ENCODE peak calls at places on chromosomes 13 and 19, in five cellular contexts. One of them, this sample, is unnamed.

GRCh38 chr13:42569576-42570344 is 4.2 kb upstream of the TNFSF11 start:
- DNase-seq in activated CD4-positive, alpha-beta T cell treated with anti-CD3 and anti-CD28 coated beads, Interleukin-2, amount 10 ng/mL, durations not matched to agents 7 days and 5 days: no peak
- DNase-seq in cardiac muscle cell: no peak
- DNase-seq in choroid plexus epithelial cell: no peak
- DNase-seq in stimulated activated CD8-positive, alpha-beta memory T cell treated with anti-CD3 and anti-CD28 coated beads, Interleukin-2, amount 100 ng/mL, for 1 hour: no peak
- DNase-seq in this sample: peak

GRCh38 chr13:51590966-51591627 is 6.8 kb downstream of the WDFY2 start:
- DNase-seq in activated CD4-positive, alpha-beta T cell treated with anti-CD3 and anti-CD28 coated beads, Interleukin-2, amount 10 ng/mL, durations not matched to agents 7 days and 5 days: no peak
- DNase-seq in cardiac muscle cell: peak
- DNase-seq in stimulated activated CD8-positive, alpha-beta memory T cell treated with anti-CD3 and anti-CD28 coated beads, Interleukin-2, amount 100 ng/mL, for 1 hour: no peak
- DNase-seq in choroid plexus epithelial cell: peak
- DNase-seq in this sample: no peak

GRCh38 chr19:54245936-54246335 is 3.3 kb upstream of the LILRA6 start:
- DNase-seq in choroid plexus epithelial cell: no peak
- DNase-seq in cardiac muscle cell: no peak
- DNase-seq in stimulated activated CD8-positive, alpha-beta memory T cell treated with anti-CD3 and anti-CD28 coated beads, Interleukin-2, amount 100 ng/mL, for 1 hour: no peak
- DNase-seq in activated CD4-positive, alpha-beta T cell treated with anti-CD3 and anti-CD28 coated beads, Interleukin-2, amount 10 ng/mL, durations not matched to agents 7 days and 5 days: no peak
- DNase-seq in this sample: no peak

GRCh38 chr13:113141591-113141950 is 16.9 kb upstream of the PROZ start:
- DNase-seq in choroid plexus epithelial cell: no peak
- DNase-seq in cardiac muscle cell: no peak
- DNase-seq in activated CD4-positive, alpha-beta T cell treated with anti-CD3 and anti-CD28 coated beads, Interleukin-2, amount 10 ng/mL, durations not matched to agents 7 days and 5 days: no peak
- DNase-seq in stimulated activated CD8-positive, alpha-beta memory T cell treated with anti-CD3 and anti-CD28 coated beads, Interleukin-2, amount 100 ng/mL, for 1 hour: no peak
- DNase-seq in this sample: no peak

GRCh38 chr19:2561895-2562294 is 86.0 kb downstream of the GADD45B start:
- DNase-seq in activated CD4-positive, alpha-beta T cell treated with anti-CD3 and anti-CD28 coated beads, Interleukin-2, amount 10 ng/mL, durations not matched to agents 7 days and 5 days: peak
- DNase-seq in choroid plexus epithelial cell: no peak
- DNase-seq in cardiac muscle cell: no peak
- DNase-seq in stimulated activated CD8-positive, alpha-beta memory T cell treated with anti-CD3 and anti-CD28 coated beads, Interleukin-2, amount 100 ng/mL, for 1 hour: peak
- DNase-seq in this sample: peak

GRCh38 chr13:110486061-110486780 is 75.3 kb downstream of the RAB20 start:
- DNase-seq in activated CD4-positive, alpha-beta T cell treated with anti-CD3 and anti-CD28 coated beads, Interleukin-2, amount 10 ng/mL, durations not matched to agents 7 days and 5 days: no peak
- DNase-seq in cardiac muscle cell: peak
- DNase-seq in stimulated activated CD8-positive, alpha-beta memory T cell treated with anti-CD3 and anti-CD28 coated beads, Interleukin-2, amount 100 ng/mL, for 1 hour: no peak
- DNase-seq in choroid plexus epithelial cell: no peak
- DNase-seq in this sample: no peak

GRCh38 chr19:3157096-3157845 is 21.3 kb upstream of the S1PR4 start:
- DNase-seq in cardiac muscle cell: no peak
- DNase-seq in choroid plexus epithelial cell: no peak
- DNase-seq in activated CD4-positive, alpha-beta T cell treated with anti-CD3 and anti-CD28 coated beads, Interleukin-2, amount 10 ng/mL, durations not matched to agents 7 days and 5 days: no peak
- DNase-seq in stimulated activated CD8-positive, alpha-beta memory T cell treated with anti-CD3 and anti-CD28 coated beads, Interleukin-2, amount 100 ng/mL, for 1 hour: no peak
- DNase-seq in this sample: no peak

GRCh38 chr19:8209111-8209964 is at the start of gene CERS4:
- DNase-seq in activated CD4-positive, alpha-beta T cell treated with anti-CD3 and anti-CD28 coated beads, Interleukin-2, amount 10 ng/mL, durations not matched to agents 7 days and 5 days: peak
- DNase-seq in cardiac muscle cell: peak
- DNase-seq in choroid plexus epithelial cell: peak
- DNase-seq in stimulated activated CD8-positive, alpha-beta memory T cell treated with anti-CD3 and anti-CD28 coated beads, Interleukin-2, amount 100 ng/mL, for 1 hour: peak
- DNase-seq in this sample: peak

GRCh38 chr19:18507021-18507726 is 14.7 kb downstream of the ELL start:
- DNase-seq in choroid plexus epithelial cell: no peak
- DNase-seq in cardiac muscle cell: no peak
- DNase-seq in activated CD4-positive, alpha-beta T cell treated with anti-CD3 and anti-CD28 coated beads, Interleukin-2, amount 10 ng/mL, durations not matched to agents 7 days and 5 days: peak
- DNase-seq in stimulated activated CD8-positive, alpha-beta memory T cell treated with anti-CD3 and anti-CD28 coated beads, Interleukin-2, amount 100 ng/mL, for 1 hour: no peak
- DNase-seq in this sample: no peak

GRCh38 chr13:112782433-112783010 is 92.7 kb downstream of the ATP11A start:
- DNase-seq in stimulated activated CD8-positive, alpha-beta memory T cell treated with anti-CD3 and anti-CD28 coated beads, Interleukin-2, amount 100 ng/mL, for 1 hour: no peak
- DNase-seq in cardiac muscle cell: no peak
- DNase-seq in activated CD4-positive, alpha-beta T cell treated with anti-CD3 and anti-CD28 coated beads, Interleukin-2, amount 10 ng/mL, durations not matched to agents 7 days and 5 days: no peak
- DNase-seq in choroid plexus epithelial cell: peak
- DNase-seq in this sample: no peak

GRCh38 chr19:4014541-4015491 is 7.3 kb downstream of the PIAS4 start:
- DNase-seq in activated CD4-positive, alpha-beta T cell treated with anti-CD3 and anti-CD28 coated beads, Interleukin-2, amount 10 ng/mL, durations not matched to agents 7 days and 5 days: peak
- DNase-seq in stimulated activated CD8-positive, alpha-beta memory T cell treated with anti-CD3 and anti-CD28 coated beads, Interleukin-2, amount 100 ng/mL, for 1 hour: no peak
- DNase-seq in choroid plexus epithelial cell: no peak
- DNase-seq in cardiac muscle cell: no peak
- DNase-seq in this sample: no peak

GRCh38 chr13:30832845-30833332 is 73.2 kb upstream of the MEDAG start:
- DNase-seq in activated CD4-positive, alpha-beta T cell treated with anti-CD3 and anti-CD28 coated beads, Interleukin-2, amount 10 ng/mL, durations not matched to agents 7 days and 5 days: no peak
- DNase-seq in stimulated activated CD8-positive, alpha-beta memory T cell treated with anti-CD3 and anti-CD28 coated beads, Interleukin-2, amount 100 ng/mL, for 1 hour: no peak
- DNase-seq in cardiac muscle cell: peak
- DNase-seq in choroid plexus epithelial cell: peak
- DNase-seq in this sample: peak

GRCh38 chr19:10797541-10798256 is 38.3 kb downstream of the TMED1 start:
- DNase-seq in cardiac muscle cell: no peak
- DNase-seq in stimulated activated CD8-positive, alpha-beta memory T cell treated with anti-CD3 and anti-CD28 coated beads, Interleukin-2, amount 100 ng/mL, for 1 hour: peak
- DNase-seq in choroid plexus epithelial cell: peak
- DNase-seq in activated CD4-positive, alpha-beta T cell treated with anti-CD3 and anti-CD28 coated beads, Interleukin-2, amount 10 ng/mL, durations not matched to agents 7 days and 5 days: peak
- DNase-seq in this sample: peak

GRCh38 chr13:27117158-27117557 is 54.5 kb downstream of the USP12 start:
- DNase-seq in stimulated activated CD8-positive, alpha-beta memory T cell treated with anti-CD3 and anti-CD28 coated beads, Interleukin-2, amount 100 ng/mL, for 1 hour: no peak
- DNase-seq in cardiac muscle cell: no peak
- DNase-seq in activated CD4-positive, alpha-beta T cell treated with anti-CD3 and anti-CD28 coated beads, Interleukin-2, amount 10 ng/mL, durations not matched to agents 7 days and 5 days: no peak
- DNase-seq in choroid plexus epithelial cell: peak
- DNase-seq in this sample: no peak

GRCh38 chr19:4803736-4804695 is 12.5 kb downstream of the FEM1A start:
- DNase-seq in activated CD4-positive, alpha-beta T cell treated with anti-CD3 and anti-CD28 coated beads, Interleukin-2, amount 10 ng/mL, durations not matched to agents 7 days and 5 days: peak
- DNase-seq in stimulated activated CD8-positive, alpha-beta memory T cell treated with anti-CD3 and anti-CD28 coated beads, Interleukin-2, amount 100 ng/mL, for 1 hour: no peak
- DNase-seq in cardiac muscle cell: peak
- DNase-seq in choroid plexus epithelial cell: peak
- DNase-seq in this sample: peak

GRCh38 chr19:8269724-8270123 is 38.4 kb downstream of the CD320 start:
- DNase-seq in choroid plexus epithelial cell: no peak
- DNase-seq in stimulated activated CD8-positive, alpha-beta memory T cell treated with anti-CD3 and anti-CD28 coated beads, Interleukin-2, amount 100 ng/mL, for 1 hour: no peak
- DNase-seq in cardiac muscle cell: no peak
- DNase-seq in activated CD4-positive, alpha-beta T cell treated with anti-CD3 and anti-CD28 coated beads, Interleukin-2, amount 10 ng/mL, durations not matched to agents 7 days and 5 days: no peak
- DNase-seq in this sample: no peak

GRCh38 chr19:47778954-47779351 is 450 bp downstream of the SELENOW start:
- DNase-seq in activated CD4-positive, alpha-beta T cell treated with anti-CD3 and anti-CD28 coated beads, Interleukin-2, amount 10 ng/mL, durations not matched to agents 7 days and 5 days: peak
- DNase-seq in cardiac muscle cell: peak
- DNase-seq in choroid plexus epithelial cell: peak
- DNase-seq in stimulated activated CD8-positive, alpha-beta memory T cell treated with anti-CD3 and anti-CD28 coated beads, Interleukin-2, amount 100 ng/mL, for 1 hour: no peak
- DNase-seq in this sample: no peak

GRCh38 chr19:55467236-55468053 is 2.9 kb upstream of the C19orf85 start:
- DNase-seq in activated CD4-positive, alpha-beta T cell treated with anti-CD3 and anti-CD28 coated beads, Interleukin-2, amount 10 ng/mL, durations not matched to agents 7 days and 5 days: peak
- DNase-seq in choroid plexus epithelial cell: peak
- DNase-seq in cardiac muscle cell: peak
- DNase-seq in stimulated activated CD8-positive, alpha-beta memory T cell treated with anti-CD3 and anti-CD28 coated beads, Interleukin-2, amount 100 ng/mL, for 1 hour: peak
- DNase-seq in this sample: peak

GRCh38 chr19:54448037-54448773 is 794 bp upstream of the LENG8 start:
- DNase-seq in activated CD4-positive, alpha-beta T cell treated with anti-CD3 and anti-CD28 coated beads, Interleukin-2, amount 10 ng/mL, durations not matched to agents 7 days and 5 days: peak
- DNase-seq in choroid plexus epithelial cell: peak
- DNase-seq in stimulated activated CD8-positive, alpha-beta memory T cell treated with anti-CD3 and anti-CD28 coated beads, Interleukin-2, amount 100 ng/mL, for 1 hour: no peak
- DNase-seq in cardiac muscle cell: peak
- DNase-seq in this sample: no peak

GRCh38 chr13:108734676-108735075 is 105.3 kb downstream of the MYO16 start:
- DNase-seq in stimulated activated CD8-positive, alpha-beta memory T cell treated with anti-CD3 and anti-CD28 coated beads, Interleukin-2, amount 100 ng/mL, for 1 hour: no peak
- DNase-seq in choroid plexus epithelial cell: no peak
- DNase-seq in cardiac muscle cell: no peak
- DNase-seq in activated CD4-positive, alpha-beta T cell treated with anti-CD3 and anti-CD28 coated beads, Interleukin-2, amount 10 ng/mL, durations not matched to agents 7 days and 5 days: no peak
- DNase-seq in this sample: no peak

GRCh38 chr19:44903602-44904425 is 1.8 kb upstream of the APOE start:
- DNase-seq in activated CD4-positive, alpha-beta T cell treated with anti-CD3 and anti-CD28 coated beads, Interleukin-2, amount 10 ng/mL, durations not matched to agents 7 days and 5 days: peak
- DNase-seq in cardiac muscle cell: peak
- DNase-seq in stimulated activated CD8-positive, alpha-beta memory T cell treated with anti-CD3 and anti-CD28 coated beads, Interleukin-2, amount 100 ng/mL, for 1 hour: peak
- DNase-seq in choroid plexus epithelial cell: peak
- DNase-seq in this sample: peak

GRCh38 chr19:46615966-46616365 is 8.9 kb downstream of the PTGIR start:
- DNase-seq in activated CD4-positive, alpha-beta T cell treated with anti-CD3 and anti-CD28 coated beads, Interleukin-2, amount 10 ng/mL, durations not matched to agents 7 days and 5 days: no peak
- DNase-seq in choroid plexus epithelial cell: no peak
- DNase-seq in stimulated activated CD8-positive, alpha-beta memory T cell treated with anti-CD3 and anti-CD28 coated beads, Interleukin-2, amount 100 ng/mL, for 1 hour: no peak
- DNase-seq in cardiac muscle cell: no peak
- DNase-seq in this sample: no peak

GRCh38 chr19:48551437-48552302 is at the start of gene SULT2B1:
- DNase-seq in cardiac muscle cell: no peak
- DNase-seq in stimulated activated CD8-positive, alpha-beta memory T cell treated with anti-CD3 and anti-CD28 coated beads, Interleukin-2, amount 100 ng/mL, for 1 hour: no peak
- DNase-seq in choroid plexus epithelial cell: no peak
- DNase-seq in activated CD4-positive, alpha-beta T cell treated with anti-CD3 and anti-CD28 coated beads, Interleukin-2, amount 10 ng/mL, durations not matched to agents 7 days and 5 days: no peak
- DNase-seq in this sample: no peak

GRCh38 chr19:55642153-55643002 is 1.1 kb upstream of the ZNF581 start:
- DNase-seq in cardiac muscle cell: peak
- DNase-seq in stimulated activated CD8-positive, alpha-beta memory T cell treated with anti-CD3 and anti-CD28 coated beads, Interleukin-2, amount 100 ng/mL, for 1 hour: no peak
- DNase-seq in choroid plexus epithelial cell: peak
- DNase-seq in activated CD4-positive, alpha-beta T cell treated with anti-CD3 and anti-CD28 coated beads, Interleukin-2, amount 10 ng/mL, durations not matched to agents 7 days and 5 days: no peak
- DNase-seq in this sample: peak

GRCh38 chr19:29687897-29688728 is 22.9 kb downstream of the PLEKHF1 start:
- DNase-seq in cardiac muscle cell: no peak
- DNase-seq in stimulated activated CD8-positive, alpha-beta memory T cell treated with anti-CD3 and anti-CD28 coated beads, Interleukin-2, amount 100 ng/mL, for 1 hour: no peak
- DNase-seq in activated CD4-positive, alpha-beta T cell treated with anti-CD3 and anti-CD28 coated beads, Interleukin-2, amount 10 ng/mL, durations not matched to agents 7 days and 5 days: no peak
- DNase-seq in choroid plexus epithelial cell: peak
- DNase-seq in this sample: no peak

GRCh38 chr19:55053735-55054134 is 9.2 kb downstream of the RDH13 start:
- DNase-seq in cardiac muscle cell: no peak
- DNase-seq in choroid plexus epithelial cell: no peak
- DNase-seq in stimulated activated CD8-positive, alpha-beta memory T cell treated with anti-CD3 and anti-CD28 coated beads, Interleukin-2, amount 100 ng/mL, for 1 hour: no peak
- DNase-seq in activated CD4-positive, alpha-beta T cell treated with anti-CD3 and anti-CD28 coated beads, Interleukin-2, amount 10 ng/mL, durations not matched to agents 7 days and 5 days: no peak
- DNase-seq in this sample: no peak

GRCh38 chr13:93862259-93862658 is 617.2 kb downstream of the DCT start:
- DNase-seq in activated CD4-positive, alpha-beta T cell treated with anti-CD3 and anti-CD28 coated beads, Interleukin-2, amount 10 ng/mL, durations not matched to agents 7 days and 5 days: no peak
- DNase-seq in stimulated activated CD8-positive, alpha-beta memory T cell treated with anti-CD3 and anti-CD28 coated beads, Interleukin-2, amount 100 ng/mL, for 1 hour: no peak
- DNase-seq in choroid plexus epithelial cell: peak
- DNase-seq in cardiac muscle cell: no peak
- DNase-seq in this sample: no peak

GRCh38 chr19:9306443-9306842 is 3.2 kb downstream of the ZNF699 start:
- DNase-seq in cardiac muscle cell: no peak
- DNase-seq in choroid plexus epithelial cell: peak
- DNase-seq in activated CD4-positive, alpha-beta T cell treated with anti-CD3 and anti-CD28 coated beads, Interleukin-2, amount 10 ng/mL, durations not matched to agents 7 days and 5 days: no peak
- DNase-seq in stimulated activated CD8-positive, alpha-beta memory T cell treated with anti-CD3 and anti-CD28 coated beads, Interleukin-2, amount 100 ng/mL, for 1 hour: no peak
- DNase-seq in this sample: no peak

GRCh38 chr13:114082849-114083645 is 49.4 kb downstream of the RASA3 start:
- DNase-seq in choroid plexus epithelial cell: no peak
- DNase-seq in stimulated activated CD8-positive, alpha-beta memory T cell treated with anti-CD3 and anti-CD28 coated beads, Interleukin-2, amount 100 ng/mL, for 1 hour: no peak
- DNase-seq in activated CD4-positive, alpha-beta T cell treated with anti-CD3 and anti-CD28 coated beads, Interleukin-2, amount 10 ng/mL, durations not matched to agents 7 days and 5 days: no peak
- DNase-seq in cardiac muscle cell: no peak
- DNase-seq in this sample: no peak

GRCh38 chr19:18156268-18156667 is 3.3 kb downstream of the PIK3R2 start:
- DNase-seq in stimulated activated CD8-positive, alpha-beta memory T cell treated with anti-CD3 and anti-CD28 coated beads, Interleukin-2, amount 100 ng/mL, for 1 hour: no peak
- DNase-seq in activated CD4-positive, alpha-beta T cell treated with anti-CD3 and anti-CD28 coated beads, Interleukin-2, amount 10 ng/mL, durations not matched to agents 7 days and 5 days: no peak
- DNase-seq in cardiac muscle cell: no peak
- DNase-seq in choroid plexus epithelial cell: no peak
- DNase-seq in this sample: no peak

GRCh38 chr13:101520672-101521071 is 68.2 kb downstream of the ITGBL1 start:
- DNase-seq in cardiac muscle cell: no peak
- DNase-seq in stimulated activated CD8-positive, alpha-beta memory T cell treated with anti-CD3 and anti-CD28 coated beads, Interleukin-2, amount 100 ng/mL, for 1 hour: no peak
- DNase-seq in choroid plexus epithelial cell: peak
- DNase-seq in activated CD4-positive, alpha-beta T cell treated with anti-CD3 and anti-CD28 coated beads, Interleukin-2, amount 10 ng/mL, durations not matched to agents 7 days and 5 days: peak
- DNase-seq in this sample: no peak

GRCh38 chr13:113332615-113333014 is 31.3 kb downstream of the GRTP1 start:
- DNase-seq in cardiac muscle cell: no peak
- DNase-seq in choroid plexus epithelial cell: no peak
- DNase-seq in activated CD4-positive, alpha-beta T cell treated with anti-CD3 and anti-CD28 coated beads, Interleukin-2, amount 10 ng/mL, durations not matched to agents 7 days and 5 days: no peak
- DNase-seq in stimulated activated CD8-positive, alpha-beta memory T cell treated with anti-CD3 and anti-CD28 coated beads, Interleukin-2, amount 100 ng/mL, for 1 hour: no peak
- DNase-seq in this sample: no peak

This sample was measured in GM13977.